ENCODE peak calls at places on chromosomes 16 and 17, in seven cellular contexts. M is NCI-H1092; B is GM23248; W is occipital lobe; S is stimulated activated CD4-positive, alpha-beta T cell treated with anti-CD3 and anti-CD28 coated beads, Interleukin-2, amount 100 ng/mL, for 4 hours; X is stimulated activated CD8-positive, alpha-beta memory T cell treated with anti-CD3 and anti-CD28 coated beads, Interleukin-4, amount 100 ng/mL, for 24 hours; A is ascending aorta. I is an unnamed sample.

GRCh38 chr16:31877876-31878642 is 4.5 kb downstream of the ZNF267 start:
- DNase-seq in S (no peak), M (no peak), A (no peak), W (no peak), B (no peak), X (no peak), I (no peak)

GRCh38 chr17:27315322-27315721 is 21.4 kb downstream of the WSB1 start:
- DNase-seq in X (no peak), S (no peak), A (peak), W (no peak), M (peak), B (peak), I (no peak)

GRCh38 chr17:8235676-8236075 is 12.2 kb downstream of the CTC1 start:
- DNase-seq in S (no peak), W (no peak), M (no peak), A (no peak), X (no peak), B (no peak), I (no peak)

GRCh38 chr17:54901230-54901847 is 687 bp downstream of the TOM1L1 start:
- DNase-seq in A (no peak), X (no peak), B (peak), S (no peak), M (no peak), W (no peak), I (no peak)

GRCh38 chr17:55394357-55395021 is 27.1 kb downstream of the MMD start:
- DNase-seq in A (no peak), S (no peak), X (no peak), B (no peak), W (no peak), M (no peak), I (no peak)

GRCh38 chr16:6684076-6684673 is 648.5 kb upstream of the RBFOX1 start:
- DNase-seq in W (no peak), S (no peak), M (no peak), B (peak), A (no peak), X (no peak), I (no peak)

GRCh38 chr17:75996665-75997590 is 3.7 kb upstream of the CDK3 start:
- DNase-seq in B (peak), W (no peak), X (no peak), S (no peak), A (no peak), M (no peak), I (no peak)

GRCh38 chr17:50396261-50397110 is 837 bp downstream of the LRRC59 start:
- DNase-seq in X (peak), A (no peak), S (no peak), W (no peak), M (no peak), B (peak), I (no peak)

GRCh38 chr17:17359271-17359670 is 56.1 kb downstream of the NT5M start:
- DNase-seq in S (no peak), A (no peak), M (no peak), W (no peak), B (no peak), X (no peak), I (no peak)

GRCh38 chr16:19644877-19645276 is 73.2 kb downstream of the KNOP1 start:
- DNase-seq in X (no peak), M (no peak), B (no peak), W (no peak), A (no peak), S (no peak), I (no peak)

GRCh38 chr16:50210266-50211038 is 55.9 kb upstream of the ADCY7 start:
- DNase-seq in A (no peak), W (peak), M (peak), B (peak), S (peak), X (peak), I (peak)

I was measured in memory B cell.